ENCODE peak calls at places on chromosomes 16 and 17, in nine cellular contexts. D, U, S, T, M, Y, H, O and F are unnamed samples.

GRCh38 chr17:75950850-75951554 is 10.2 kb upstream of the FBF1 start:
- DNase-seq in D (no peak), T (no peak), Y (no peak), H (peak; percentile 18), M (no peak), S (no peak), O (no peak), U (peak; percentile 20), F (no peak)

GRCh38 chr16:78628526-78628925 is 529.1 kb downstream of the WWOX start:
- DNase-seq in Y (no peak), S (no peak), D (no peak), O (no peak), M (no peak), U (peak; percentile 50), T (no peak), H (no peak), F (no peak)

GRCh38 chr16:57797526-57798266 is 4.6 kb downstream of the KIFC3 start:
- DNase-seq in M (peak; percentile 73), Y (no peak), D (no peak), H (no peak), O (no peak), U (no peak), T (no peak), S (no peak), F (no peak)

GRCh38 chr16:27385398-27385797 is 16.6 kb upstream of the IL21R start:
- DNase-seq in O (no peak), M (no peak), S (no peak), U (no peak), Y (no peak), T (no peak), D (no peak), H (no peak), F (no peak)

GRCh38 chr17:75849724-75850123 is 5.4 kb downstream of the WBP2 start:
- DNase-seq in M (no peak), S (no peak), O (no peak), D (no peak), T (no peak), Y (no peak), U (no peak), H (no peak), F (no peak)

GRCh38 chr17:39484178-39484577 is 22.9 kb downstream of the CDK12 start:
- DNase-seq in D (no peak), O (no peak), Y (no peak), T (no peak), H (no peak), S (no peak), M (no peak), U (no peak), F (no peak)

GRCh38 chr16:25126820-25127232 is 15.3 kb downstream of the LCMT1 start:
- DNase-seq in O (no peak), S (no peak), T (no peak), U (peak; percentile 79), D (peak; percentile 14), Y (peak; percentile 41), H (peak; percentile 84), M (peak; percentile 19), F (no peak)

GRCh38 chr17:2177235-2177811 is 122.4 kb downstream of the HIC1 start:
- DNase-seq in M (peak; percentile 13), H (no peak), D (no peak), Y (no peak), O (no peak), U (peak; percentile 63), T (no peak), S (no peak), F (no peak)

GRCh38 chr17:33511670-33512069 is 218.6 kb upstream of the ASIC2 start:
- DNase-seq in D (no peak), U (no peak), O (no peak), Y (no peak), S (no peak), T (no peak), H (no peak), M (no peak), F (no peak)

GRCh38 chr16:69564845-69565610 is 738 bp upstream of the NFAT5 start:
- DNase-seq in D (no peak), M (no peak), U (peak; percentile 32), H (peak; percentile 11), S (no peak), O (no peak), Y (no peak), T (no peak), F (peak; percentile 7)

GRCh38 chr17:42536048-42536371 is at the start of gene NAGLU:
- DNase-seq in Y (peak; percentile 96), H (peak; percentile 89), O (peak; percentile 39), M (peak; percentile 92), U (peak; percentile 88), S (peak; percentile 76), D (peak; percentile 73), T (peak; percentile 70), F (peak; percentile 93)

GRCh38 chr17:12966413-12966812 is 51.4 kb downstream of the ELAC2 start:
- DNase-seq in S (no peak), O (no peak), U (no peak), M (no peak), D (no peak), Y (no peak), H (no peak), T (no peak), F (no peak)

GRCh38 chr16:47375423-47375822 is 85.4 kb downstream of the ITFG1 start:
- DNase-seq in Y (no peak), U (no peak), T (no peak), H (no peak), D (no peak), S (no peak), M (peak; percentile 66), O (no peak), F (no peak)

GRCh38 chr17:47221154-47221553 is 12.0 kb downstream of the MYL4 start:
- DNase-seq in M (peak; percentile 66), O (no peak), Y (no peak), H (no peak), U (no peak), T (no peak), D (no peak), S (no peak), F (no peak)

GRCh38 chr16:27431773-27432599 is 30.0 kb downstream of the IL21R start:
- DNase-seq in Y (peak; percentile 5), U (no peak), H (no peak), D (peak; percentile 6), M (no peak), T (no peak), O (no peak), S (no peak), F (no peak)

GRCh38 chr17:59190806-59191205 is 19.0 kb upstream of the SMG8 start:
- DNase-seq in O (no peak), Y (no peak), H (no peak), M (no peak), D (no peak), S (no peak), U (no peak), T (no peak), F (no peak)

GRCh38 chr17:82228278-82228841 is 482 bp upstream of the SLC16A3 start:
- DNase-seq in M (no peak), S (peak; percentile 49), D (no peak), U (peak; percentile 33), T (peak; percentile 48), H (no peak), Y (no peak), O (no peak), F (peak; percentile 70)

GRCh38 chr16:49274936-49275730 is 6.5 kb downstream of the CBLN1 start:
- DNase-seq in M (peak; percentile 63), H (no peak), U (no peak), S (no peak), O (no peak), T (no peak), Y (no peak), D (no peak), F (no peak)

GRCh38 chr17:28204244-28204643 is 114.8 kb upstream of the TMEM97 start:
- DNase-seq in U (no peak), T (no peak), H (no peak), S (no peak), Y (no peak), O (no peak), D (no peak), M (no peak), F (no peak)

GRCh38 chr16:1723450-1724147 is 17.6 kb downstream of the MAPK8IP3 start:
- DNase-seq in H (peak; percentile 54), O (no peak), M (peak; percentile 26), T (peak; percentile 17), S (no peak), D (peak; percentile 28), U (peak; percentile 51), Y (peak; percentile 67), F (peak; percentile 48)

GRCh38 chr16:11361751-11362742 is 16.8 kb downstream of the RMI2 start:
- DNase-seq in D (no peak), S (peak; percentile 6), H (no peak), T (no peak), Y (peak; percentile 5), U (no peak), M (peak; percentile 60), O (no peak), F (peak; percentile 45)

GRCh38 chr16:83882118-83882879 is 16.6 kb upstream of the MLYCD start:
- DNase-seq in Y (no peak), H (no peak), S (no peak), D (no peak), O (no peak), U (no peak), M (no peak), T (no peak), F (no peak)

GRCh38 chr17:9427460-9428315 is 147.9 kb downstream of the STX8 start:
- DNase-seq in Y (no peak), S (no peak), U (no peak), H (no peak), O (no peak), M (peak; percentile 34), D (no peak), T (no peak), F (no peak)

GRCh38 chr16:79601978-79602609 is 1.6 kb upstream of the MAF start:
- DNase-seq in O (no peak), S (peak; percentile 78), U (peak; percentile 91), Y (peak; percentile 53), D (peak; percentile 81), H (peak; percentile 78), T (peak; percentile 76), M (peak; percentile 84), F (peak; percentile 65)

GRCh38 chr17:28216528-28216927 is 102.5 kb upstream of the TMEM97 start:
- DNase-seq in H (peak; percentile 38), O (no peak), Y (no peak), T (no peak), U (peak; percentile 33), S (no peak), M (no peak), D (no peak), F (no peak)

GRCh38 chr17:43615330-43615729 is 46.4 kb downstream of the MEOX1 start:
- DNase-seq in U (no peak), T (no peak), S (no peak), M (no peak), O (no peak), H (no peak), D (no peak), Y (no peak), F (no peak)

GRCh38 chr16:66515543-66516171 is 34.3 kb downstream of the TK2 start:
- DNase-seq in S (no peak), O (no peak), H (peak; percentile 77), T (no peak), M (no peak), U (peak; percentile 45), D (no peak), Y (no peak), F (no peak)

GRCh38 chr17:40522250-40522960 is 21.0 kb upstream of the TNS4 start:
- DNase-seq in Y (no peak), D (no peak), U (peak; percentile 46), H (no peak), M (no peak), O (no peak), S (no peak), T (no peak), F (no peak)

GRCh38 chr17:81422776-81423697 is 27.8 kb downstream of the BAHCC1 start:
- DNase-seq in Y (no peak), O (no peak), D (no peak), U (peak; percentile 91), T (no peak), S (no peak), M (no peak), H (peak; percentile 95), F (no peak)

GRCh38 chr16:81821422-81822128 is 42.5 kb downstream of the PLCG2 start:
- DNase-seq in S (no peak), Y (no peak), U (no peak), H (no peak), D (no peak), O (no peak), M (no peak), T (no peak), F (peak; percentile 80)

GRCh38 chr17:71286625-71287024 is 834.2 kb upstream of the SOX9 start:
- DNase-seq in H (no peak), U (no peak), T (no peak), M (no peak), O (no peak), D (no peak), S (no peak), Y (no peak), F (no peak)